ENCODE peak calls at places on chromosomes 12 and 14, in seven cellular contexts. Z, U, N, D, E, V and L are unnamed samples.

GRCh38 chr12:95208678-95209077 is 8.6 kb downstream of the FGD6 start:
- DNase-seq in Z (no peak), U (no peak), N (no peak), D (no peak), E (no peak), V (no peak), L (no peak)

GRCh38 chr14:99590746-99591555 is 13.1 kb downstream of the CCDC85C start:
- DNase-seq in Z (no peak), U (no peak), N (peak), D (no peak), E (no peak), V (no peak), L (no peak)

GRCh38 chr14:45249847-45250575 is 3.0 kb downstream of the MIS18BP1 start:
- DNase-seq in Z (peak), U (no peak), N (no peak), D (no peak), E (no peak), V (no peak), L (no peak)

GRCh38 chr14:55382483-55382882 is 29.1 kb downstream of the ATG14 start:
- DNase-seq in Z (no peak), U (no peak), N (no peak), D (no peak), E (no peak), V (no peak), L (no peak)

GRCh38 chr12:114457620-114458019 is 51.7 kb upstream of the TBX5 start:
- DNase-seq in Z (no peak), U (no peak), N (no peak), D (no peak), E (no peak), V (no peak), L (no peak)

GRCh38 chr12:75701859-75702258 is 190.4 kb upstream of the KRR1 start:
- DNase-seq in Z (no peak), U (peak), N (no peak), D (no peak), E (no peak), V (no peak), L (no peak)

GRCh38 chr14:23829736-23830474 is 123.7 kb upstream of the DHRS4 start:
- DNase-seq in Z (peak), U (peak), N (no peak), D (no peak), E (no peak), V (no peak), L (peak)

GRCh38 chr12:71135812-71136176 is 22.0 kb downstream of the TSPAN8 start:
- DNase-seq in Z (no peak), U (no peak), N (no peak), D (no peak), E (no peak), V (no peak), L (no peak)

GRCh38 chr12:75389061-75389460 is 1.8 kb upstream of the GLIPR1L2 start:
- DNase-seq in Z (no peak), U (peak), N (peak), D (no peak), E (no peak), V (no peak), L (no peak)

GRCh38 chr12:79326663-79327062 is 364.1 kb downstream of the PAWR start:
- DNase-seq in Z (no peak), U (no peak), N (no peak), D (no peak), E (no peak), V (no peak), L (no peak)
- TF ChIP-seq JUND in Z (no peak), U (no peak), N (no peak), D (no peak), E (no peak), V (no peak), L (no peak)

GRCh38 chr12:69052613-69053408 is 119.8 kb upstream of the CPM start:
- DNase-seq in Z (peak), U (peak), N (no peak), D (no peak), E (peak), V (peak), L (no peak)
- TF ChIP-seq JUND in Z (peak), U (peak), N (peak), D (no peak), E (peak), V (no peak), L (no peak)

GRCh38 chr14:75306917-75307699 is 28.5 kb downstream of the FOS start:
- DNase-seq in Z (no peak), U (peak), N (peak), D (peak), E (no peak), V (no peak), L (peak)
- TF ChIP-seq JUND in Z (no peak), U (no peak), N (no peak), D (no peak), E (no peak), V (no peak), L (no peak)

DNA sequence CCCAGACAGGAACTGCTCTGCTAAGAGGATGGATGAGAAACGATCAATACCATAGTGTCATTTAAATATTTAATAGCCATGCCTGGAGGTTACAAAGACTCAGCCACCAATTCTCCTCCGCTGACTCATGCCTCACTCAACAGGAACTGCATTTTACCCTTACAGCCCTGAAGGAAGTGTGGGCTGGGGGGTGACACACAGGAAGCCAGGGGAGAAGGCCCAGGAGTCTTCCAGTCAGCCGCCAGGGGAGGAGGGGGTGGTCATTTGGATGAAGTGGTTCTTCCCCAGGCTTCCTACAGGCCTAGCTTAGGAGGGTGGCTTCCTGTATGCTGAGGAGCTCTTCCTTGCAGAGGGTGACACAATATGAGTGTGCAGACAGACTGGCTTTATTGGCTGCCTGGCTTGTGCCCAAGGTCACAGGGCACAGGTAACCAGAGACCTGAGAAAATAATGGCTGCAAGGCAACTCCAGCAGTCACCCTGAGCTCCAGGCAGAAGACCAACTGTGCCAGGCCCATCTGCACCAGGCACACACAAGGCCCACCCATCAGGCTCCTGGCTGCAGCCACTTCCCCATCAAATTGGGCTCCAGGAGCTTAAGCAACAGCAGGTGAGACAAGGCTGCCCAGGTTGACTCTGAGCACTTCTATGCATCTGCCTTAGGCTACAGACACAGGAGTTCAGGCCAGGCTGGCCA is 30.6 kb upstream of the RPLP0 start:
- DNase-seq in Z (peak), U (peak), N (no peak), D (peak), E (peak), V (no peak), L (peak)
- TF ChIP-seq JUND in Z (no peak), U (no peak), N (peak), D (peak), E (peak), V (no peak), L (peak)

DNA sequence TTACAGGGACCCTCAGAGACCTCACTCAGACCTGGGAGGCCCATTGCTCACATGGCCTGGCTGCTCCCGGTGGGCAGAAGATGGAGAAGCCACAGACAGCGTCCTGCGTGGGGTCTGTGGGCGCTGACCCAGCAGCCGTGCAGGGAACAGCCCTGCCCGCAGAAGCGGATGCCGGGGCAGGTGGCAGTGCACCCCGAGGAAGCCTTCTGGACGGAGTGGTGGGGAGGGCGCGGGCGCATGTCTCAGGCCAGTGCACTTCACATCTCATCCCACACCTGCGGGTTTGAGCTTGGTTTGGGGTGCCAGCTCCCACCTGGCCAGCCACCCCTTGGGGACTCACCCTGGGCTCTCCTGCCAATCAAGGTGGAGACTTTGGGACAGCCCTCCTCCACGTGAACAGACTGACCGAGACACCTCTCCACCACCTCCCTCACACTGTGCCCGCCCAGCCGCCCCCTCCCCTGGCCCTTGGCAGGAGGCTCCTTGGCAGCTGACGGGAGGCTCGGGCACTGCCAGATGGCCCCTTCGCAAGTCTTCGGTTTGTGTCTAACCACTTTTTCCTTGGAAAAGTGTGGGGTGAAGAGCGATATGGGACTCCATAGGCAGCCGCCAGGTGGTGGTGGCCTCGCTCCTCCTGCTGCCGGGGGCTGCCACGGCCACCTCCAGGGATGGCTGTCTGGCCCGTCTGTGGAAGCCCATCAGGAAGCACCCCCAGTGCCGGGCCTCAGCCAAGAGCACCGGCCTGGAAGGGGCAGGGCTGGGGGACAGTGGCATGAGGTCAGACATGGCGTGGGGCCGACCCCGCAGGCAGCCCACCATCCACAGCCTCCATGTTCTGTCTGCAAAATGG is 58.9 kb downstream of the LRCOL1 start:
- DNase-seq in Z (no peak), U (no peak), N (no peak), D (no peak), E (no peak), V (no peak), L (no peak)
- TF ChIP-seq JUND in Z (no peak), U (no peak), N (no peak), D (no peak), E (no peak), V (no peak), L (no peak)

GRCh38 chr12:60977966-60978365 is 1282.2 kb upstream of the USP15 start:
- DNase-seq in Z (no peak), U (no peak), N (no peak), D (no peak), E (peak), V (no peak), L (no peak)
- TF ChIP-seq JUND in Z (no peak), U (no peak), N (no peak), D (no peak), E (no peak), V (no peak), L (no peak)

GRCh38 chr14:57637901-57638300 is 144.2 kb upstream of the CCDC198 start:
- DNase-seq in Z (no peak), U (no peak), N (no peak), D (no peak), E (no peak), V (no peak), L (no peak)
- TF ChIP-seq JUND in Z (no peak), U (no peak), N (no peak), D (no peak), E (no peak), V (no peak), L (no peak)

GRCh38 chr12:18631339-18631738 is 106.5 kb downstream of the PLCZ1 start:
- DNase-seq in Z (no peak), U (no peak), N (no peak), D (no peak), E (no peak), V (no peak), L (no peak)
- TF ChIP-seq JUND in Z (no peak), U (no peak), N (no peak), D (no peak), E (no peak), V (no peak), L (no peak)